ENCODE peak calls at places on chromosomes 1 and 21, in nine cellular contexts. Y, A, G, O, E, F, H, W and B are unnamed samples. For H3K4me1 and H4K20me1, the result is how much of the 10 kb centered on the place peaks cover.

GRCh38 chr1:4794020-4794780 is 139.8 kb downstream of the AJAP1 start:
- DNase-seq in A (no peak), O (no peak), W (no peak), E (no peak), H (no peak), F (no peak), G (no peak), Y (peak), B (no peak)

GRCh38 chr1:92953491-92953890 is 7.8 kb downstream of the DIPK1A start:
- DNase-seq in G (no peak), Y (no peak), F (no peak), E (no peak), W (peak), O (no peak), H (no peak), A (peak), B (no peak)

GRCh38 chr1:202131956-202132821 is 9.5 kb downstream of the GPR37L1 start:
- DNase-seq in W (peak), O (no peak), G (no peak), H (no peak), F (peak), A (no peak), Y (peak), E (no peak), B (no peak)

GRCh38 chr1:85571181-85571540 is 9.4 kb upstream of the CCN1 start:
- DNase-seq in G (peak), Y (no peak), E (no peak), W (no peak), F (no peak), A (no peak), H (no peak), O (no peak), B (no peak)

GRCh38 chr1:93905734-93906133 is 3.5 kb downstream of the GCLM start:
- DNase-seq in F (no peak), Y (no peak), E (no peak), H (no peak), A (no peak), O (peak), G (no peak), W (no peak), B (no peak)

GRCh38 chr1:212235848-212236247 is 49.4 kb upstream of the PPP2R5A start:
- DNase-seq in W (no peak), A (no peak), F (no peak), Y (no peak), E (no peak), O (no peak), G (no peak), H (no peak), B (no peak)

GRCh38 chr1:184854456-184855180 is 100.0 kb upstream of the EDEM3 start:
- DNase-seq in H (no peak), W (no peak), O (peak), Y (no peak), A (no peak), E (no peak), G (no peak), F (no peak), B (no peak)

GRCh38 chr1:41866285-41866684 is 52.4 kb downstream of the HIVEP3 start:
- DNase-seq in G (no peak), Y (no peak), O (no peak), F (no peak), A (no peak), E (no peak), H (no peak), W (no peak), B (no peak)

GRCh38 chr21:44510508-44511218 is 29.3 kb downstream of the KRTAP10-1 start:
- DNase-seq in G (peak), W (peak), E (peak), Y (peak), F (peak), A (peak), O (peak), H (peak), B (peak)

GRCh38 chr1:89523597-89524368 is 846 bp upstream of the LRRC8B start:
- DNase-seq in Y (peak), O (no peak), W (peak), G (peak), H (peak), F (peak), E (peak), A (peak), B (peak)

GRCh38 chr1:226664413-226665101 is 74.5 kb downstream of the ITPKB start:
- DNase-seq in H (no peak), F (no peak), W (no peak), A (no peak), E (no peak), G (peak), Y (no peak), O (peak), B (peak)

GRCh38 chr1:230073371-230074035 is 6.5 kb downstream of the GALNT2 start:
- DNase-seq in A (no peak), W (no peak), F (no peak), E (no peak), O (peak), Y (no peak), H (no peak), G (peak), B (no peak)

GRCh38 chr21:34148826-34149558 is 75.6 kb downstream of the MRPS6 start:
- DNase-seq in A (no peak), Y (no peak), E (peak), H (no peak), F (no peak), G (no peak), W (no peak), O (no peak), B (no peak)

GRCh38 chr1:3105167-3105863 is 36.3 kb downstream of the PRDM16 start:
- DNase-seq in Y (no peak), H (no peak), G (no peak), W (no peak), O (peak), A (no peak), E (peak), F (peak), B (peak)

GRCh38 chr1:156298852-156299357 is at the start of gene VHLL:
- DNase-seq in O (no peak), H (no peak), E (no peak), A (no peak), G (no peak), W (no peak), Y (no peak), F (no peak), B (no peak)

GRCh38 chr1:1061682-1062363 is 12.3 kb downstream of the RNF223 start:
- DNase-seq in H (no peak), E (peak), G (peak), A (no peak), Y (no peak), W (no peak), O (peak), F (no peak), B (no peak)

GRCh38 chr1:33239487-33239886 is 16.8 kb upstream of the ZNF362 start:
- DNase-seq in E (no peak), A (no peak), H (no peak), G (no peak), Y (no peak), F (no peak), W (no peak), O (no peak), B (no peak)

GRCh38 chr1:171780583-171781166 is 785 bp upstream of the METTL13 start:
- DNase-seq in H (no peak), A (no peak), F (no peak), O (no peak), E (no peak), Y (no peak), G (no peak), W (peak), B (no peak)

GRCh38 chr1:113928129-113928949 is 785 bp upstream of the HIPK1 start:
- DNase-seq in H (no peak), Y (no peak), A (peak), W (peak), F (no peak), E (no peak), G (peak), O (peak), B (peak)

GRCh38 chr1:76040327-76040868 is 34.1 kb upstream of the ST6GALNAC3 start:
- DNase-seq in Y (no peak), H (no peak), E (peak), A (no peak), W (no peak), O (no peak), G (no peak), F (peak), B (peak)

GRCh38 chr1:84665703-84666317 is 24.5 kb downstream of the SSX2IP start:
- DNase-seq in O (peak), G (no peak), E (no peak), A (no peak), F (no peak), W (no peak), H (no peak), Y (no peak), B (no peak)

GRCh38 chr1:183699643-183700160 is 46.6 kb upstream of the APOBEC4 start:
- DNase-seq in E (peak), H (no peak), O (no peak), Y (no peak), G (peak), A (no peak), W (no peak), F (no peak), B (peak)

GRCh38 chr1:155993595-155993994 is 15.2 kb upstream of the ARHGEF2 start:
- DNase-seq in G (no peak), O (no peak), F (no peak), W (no peak), A (no peak), H (no peak), E (no peak), Y (no peak), B (no peak)

GRCh38 chr1:115426271-115426771 is 88.3 kb upstream of the NGF start:
- DNase-seq in E (no peak), A (no peak), O (peak), F (no peak), W (no peak), Y (no peak), H (no peak), G (peak), B (peak)

GRCh38 chr1:235270625-235271024 is 57.4 kb downstream of the ARID4B start:
- DNase-seq in O (peak), Y (no peak), G (no peak), A (no peak), F (peak), W (peak), E (no peak), H (no peak), B (no peak)

GRCh38 chr1:18950415-18951026 is 6.0 kb downstream of the IFFO2 start:
- DNase-seq in G (no peak), E (no peak), Y (no peak), A (no peak), W (no peak), H (no peak), F (no peak), O (peak), B (no peak)

GRCh38 chr21:17921579-17922530 is 102.7 kb upstream of the C21orf91 start:
- DNase-seq in Y (peak), G (peak), H (no peak), O (peak), A (no peak), F (no peak), E (no peak), W (no peak), B (peak)

GRCh38 chr1:97006044-97006676 is 284.6 kb downstream of the PTBP2 start:
- DNase-seq in F (no peak), G (peak), A (no peak), O (peak), W (peak), H (no peak), Y (no peak), E (no peak), B (peak)

DNA sequence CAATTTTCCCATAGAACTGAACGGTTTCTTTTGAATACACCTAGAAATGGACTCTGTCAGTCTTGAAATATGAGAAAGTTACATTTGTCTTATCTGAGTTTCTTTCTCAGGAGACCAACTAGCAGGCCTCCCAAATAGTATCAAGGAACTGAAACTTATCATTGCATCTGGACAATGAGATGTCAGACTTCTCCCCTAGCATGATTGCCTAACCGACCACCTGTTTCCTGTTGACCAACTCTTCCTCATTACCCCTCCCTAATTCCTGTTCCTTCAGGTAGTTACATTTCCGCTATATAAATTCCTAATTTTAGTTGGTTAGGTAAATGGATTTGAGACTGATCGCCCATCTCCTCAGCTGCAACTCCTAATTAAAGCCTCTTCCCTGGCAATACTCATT is 1587.3 kb downstream of the NCAM2 start:
- DNase-seq in F (no peak), Y (no peak), O (no peak), W (no peak), H (no peak), G (no peak), E (no peak), A (peak), B (no peak)
- TF ChIP-seq EZH2phosphoT487 in F (no peak), Y (no peak), O (no peak), W (no peak), H (no peak), G (no peak), E (no peak), A (no peak), B (no peak)

DNA sequence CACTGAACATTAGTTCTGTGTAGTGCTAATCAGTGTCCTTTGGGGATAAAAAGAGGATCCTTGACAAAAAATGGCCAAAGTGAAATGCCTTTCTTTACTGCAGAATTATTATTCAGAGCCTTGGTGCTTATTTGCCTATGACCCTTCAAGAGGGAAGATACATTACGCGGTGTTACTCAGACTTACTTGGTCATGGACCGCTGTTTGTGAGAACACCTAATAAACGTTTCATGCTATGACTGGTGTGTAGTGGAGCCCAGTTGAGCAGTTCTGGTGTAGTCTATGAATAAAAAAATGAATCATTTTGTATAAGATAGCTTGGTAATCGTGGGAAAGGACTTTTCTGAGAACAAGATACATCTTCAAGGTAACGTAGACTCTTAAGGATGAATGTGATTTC is 8.3 kb downstream of the NFYC start:
- DNase-seq in Y (no peak), G (no peak), E (no peak), O (no peak), A (no peak), F (no peak), W (no peak), H (no peak), B (no peak)
- H3K4me1 ChIP-seq in Y (under half), G (under half), E (under half), O (under half), A (half or more), F (under half), W (under half), H (under half), B (under half)

GRCh38 chr1:26706315-26706714 is 10.5 kb downstream of the ARID1A start:
- DNase-seq in G (no peak), E (no peak), O (peak), Y (no peak), W (no peak), A (peak), H (no peak), F (no peak), B (peak)
- H4K20me1 ChIP-seq in G (under half), E (half or more), O (under half), Y (half or more), W (under half), A (under half), H (under half), F (half or more), B (half or more)

GRCh38 chr1:16178596-16179497 is 23.0 kb upstream of the EPHA2 start:
- DNase-seq in E (no peak), F (no peak), G (peak), O (no peak), Y (no peak), A (no peak), W (no peak), H (no peak), B (peak)
- TF ChIP-seq EZH2phosphoT487 in E (no peak), F (no peak), G (no peak), O (no peak), Y (no peak), A (no peak), W (no peak), H (no peak), B (no peak)